ENCODE peak calls at places on chromosomes 3 and 15, in ten cellular contexts. R is cardiac fibroblast, T is RWPE2, U is H1, J is left lung, M is IMR-90, L is bronchial epithelial cell, B is psoas muscle, S is HFF-Myc, H is cardiac muscle cell. C is an unnamed sample.

GRCh38 chr15:42549782-42550392 is 1.2 kb downstream of the HAUS2 start:
- DNase-seq in B (no peak), S (no peak), R (no peak), T (no peak), U (no peak), J (no peak), M (no peak), L (no peak), H (no peak), C (no peak)

GRCh38 chr3:118480101-118480860 is 554.4 kb downstream of the IGSF11 start:
- DNase-seq in S (no peak), H (no peak), M (no peak), T (no peak), B (no peak), U (no peak), L (no peak), R (no peak), J (no peak), C (no peak)

GRCh38 chr3:122067214-122067550 is 12.0 kb downstream of the CD86 start:
- DNase-seq in R (no peak), L (no peak), H (no peak), S (no peak), T (no peak), U (no peak), M (no peak), B (no peak), J (no peak), C (no peak)

GRCh38 chr3:113287818-113288648 is 76.7 kb downstream of the BOC start:
- DNase-seq in H (peak; percentile 75), L (peak; percentile 67), U (peak; percentile 83), R (peak; percentile 81), B (no peak), S (peak; percentile 58), T (no peak), J (no peak), M (peak; percentile 72), C (peak; percentile 31)

GRCh38 chr3:127403795-127404194 is 115.9 kb upstream of the PRR20G start:
- DNase-seq in J (no peak), T (no peak), R (no peak), B (no peak), M (no peak), S (no peak), L (no peak), U (no peak), H (no peak), C (no peak)

GRCh38 chr15:66293419-66294156 is at the start of gene DIS3L:
- DNase-seq in J (peak; percentile 58), U (peak; percentile 80), R (peak; percentile 30), L (no peak), H (peak; percentile 77), S (no peak), T (no peak), B (peak; percentile 67), M (peak; percentile 20), C (no peak)

GRCh38 chr15:101426761-101427333 is 62.7 kb downstream of the PCSK6 start:
- DNase-seq in B (no peak), T (no peak), U (peak; percentile 48), J (no peak), S (no peak), H (no peak), L (no peak), R (no peak), M (no peak), C (no peak)

GRCh38 chr3:38960953-38961622 is 90.7 kb downstream of the SCN11A start:
- DNase-seq in U (peak; percentile 73), H (peak; percentile 50), M (peak; percentile 41), J (no peak), T (no peak), B (no peak), S (peak; percentile 42), L (peak; percentile 64), R (peak; percentile 54), C (no peak)

GRCh38 chr15:90105521-90105920 is 3.3 kb upstream of the IDH2 start:
- DNase-seq in S (no peak), T (no peak), J (no peak), B (no peak), H (no peak), U (no peak), M (no peak), L (no peak), R (no peak), C (no peak)

GRCh38 chr15:41235929-41236328 is 4.9 kb downstream of the CHP1 start:
- DNase-seq in T (no peak), H (no peak), S (no peak), L (no peak), M (no peak), R (no peak), B (no peak), J (no peak), U (no peak), C (no peak)

GRCh38 chr3:13703071-13703470 is 154.1 kb downstream of the FBLN2 start:
- DNase-seq in U (no peak), H (no peak), M (no peak), J (no peak), R (no peak), B (no peak), L (no peak), S (no peak), T (peak; percentile 16), C (no peak)

GRCh38 chr3:52240059-52240885 is 1.3 kb upstream of the TWF2 start:
- DNase-seq in M (peak; percentile 98), T (peak; percentile 67), J (peak; percentile 73), S (peak; percentile 88), R (peak; percentile 95), H (no peak), U (no peak), L (peak; percentile 72), B (peak; percentile 77), C (peak; percentile 96)

GRCh38 chr15:92810418-92811138 is 89.5 kb upstream of the CHD2 start:
- DNase-seq in H (peak; percentile 56), B (peak; percentile 62), J (peak; percentile 85), L (peak; percentile 80), S (peak; percentile 78), R (peak; percentile 81), T (peak; percentile 84), M (peak; percentile 78), U (no peak), C (no peak)

GRCh38 chr15:81977464-81977863 is 68.4 kb downstream of the MEX3B start:
- DNase-seq in M (no peak), H (no peak), R (no peak), S (no peak), J (no peak), T (no peak), B (no peak), U (no peak), L (no peak), C (no peak)

GRCh38 chr15:75335313-75335704 is 554 bp upstream of the COMMD4 start:
- DNase-seq in B (no peak), T (no peak), H (no peak), S (no peak), J (no peak), L (peak; percentile 51), U (no peak), R (no peak), M (no peak), C (no peak)

GRCh38 chr3:44478055-44478468 is 592 bp upstream of the ZNF445 start:
- DNase-seq in H (no peak), S (no peak), T (no peak), U (no peak), R (no peak), L (peak; percentile 0), M (no peak), B (no peak), J (no peak), C (no peak)
- H3K4me3 ChIP-seq in H (peak overlapping the region; percentile 84), S (peak overlapping the region; percentile 67), T (peak overlapping the region; percentile 65), U (peak overlapping the region; percentile 60), R (peak overlapping the region; percentile 51), L (peak overlapping the region; percentile 54), M (peak overlapping the region; percentile 55), B (peak overlapping the region; percentile 85), J (peak overlapping the region; percentile 74), C (peak overlapping the region; percentile 60)

GRCh38 chr3:76702676-76703075 is 337.2 kb upstream of the ROBO2 start:
- DNase-seq in U (no peak), H (no peak), R (no peak), T (no peak), S (no peak), J (no peak), B (no peak), L (no peak), M (no peak), C (no peak)

GRCh38 chr3:76700323-76700722 is 339.6 kb upstream of the ROBO2 start:
- DNase-seq in T (no peak), S (no peak), H (no peak), M (peak; percentile 29), U (no peak), B (no peak), L (no peak), J (no peak), R (no peak), C (no peak)

GRCh38 chr3:76698136-76698535 is 341.8 kb upstream of the ROBO2 start:
- DNase-seq in M (no peak), B (no peak), R (no peak), L (no peak), S (no peak), J (no peak), T (no peak), H (no peak), U (no peak), C (no peak)

DNA sequence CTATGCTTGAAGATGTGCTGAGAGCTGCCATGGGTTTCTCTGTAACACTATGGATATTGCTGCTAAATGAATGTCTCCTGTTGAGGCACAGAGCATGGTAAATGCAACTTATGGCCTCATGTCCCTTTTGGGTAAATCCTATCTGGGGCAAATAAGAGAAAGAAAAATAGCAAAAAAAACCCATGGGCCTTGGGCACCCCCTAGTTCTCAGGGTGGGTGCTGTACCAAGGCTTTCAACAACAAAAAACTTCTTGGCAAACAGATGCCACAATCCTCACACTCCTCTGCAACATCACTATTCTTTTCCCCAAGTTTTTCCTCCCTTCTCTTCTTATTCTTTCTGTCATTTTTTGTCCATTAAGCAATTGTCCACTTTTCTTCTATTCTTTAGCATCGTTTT is 340.1 kb upstream of the ROBO2 start:
- DNase-seq in L (no peak), H (no peak), B (no peak), R (no peak), J (no peak), M (no peak), T (no peak), U (no peak), S (no peak), C (no peak)
- TF ChIP-seq CTCF in L (no peak), H (no peak), B (no peak), R (no peak), J (no peak), M (no peak), T (no peak), U (no peak), S (no peak), C (no peak)

DNA sequence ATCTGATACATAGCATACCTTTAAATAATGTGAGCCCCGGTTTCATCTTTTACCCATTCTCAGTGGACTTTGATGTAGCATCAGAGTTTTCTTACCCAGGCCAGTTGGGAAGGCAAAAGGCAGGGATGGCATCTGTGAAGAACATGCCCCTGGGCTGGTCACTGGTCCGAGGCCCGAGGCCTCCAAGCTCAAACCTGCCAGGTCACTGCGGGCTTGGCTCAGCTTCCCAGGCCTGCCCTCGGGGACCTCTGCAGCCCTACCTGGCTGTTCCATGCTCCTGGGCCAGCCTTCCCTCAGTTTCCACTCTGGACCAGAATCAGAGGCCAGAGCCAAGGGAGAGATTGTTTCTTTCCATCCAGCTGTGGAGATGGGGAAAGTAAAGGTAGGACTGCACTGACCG is 26.9 kb downstream of the NR1I2 start:
- DNase-seq in M (no peak), L (no peak), R (no peak), B (no peak), S (no peak), U (no peak), J (no peak), H (no peak), T (no peak), C (no peak)
- H3K4me3 ChIP-seq in M (no peak overlapping the region), L (no peak overlapping the region), R (no peak overlapping the region), B (no peak overlapping the region), S (no peak overlapping the region), U (no peak overlapping the region), J (no peak overlapping the region), H (no peak overlapping the region), T (no peak overlapping the region), C (no peak overlapping the region)

GRCh38 chr15:40053234-40054055 is 14.5 kb upstream of the SRP14 start:
- DNase-seq in H (no peak), M (no peak), T (no peak), U (no peak), R (no peak), L (no peak), J (peak; percentile 22), B (no peak), S (no peak), C (no peak)
- TF ChIP-seq CTCF in H (no peak), M (no peak), T (no peak), U (peak; percentile 42), R (no peak), L (peak; percentile 1), J (no peak), B (no peak), S (no peak), C (no peak)

C was measured in AG09309.